ENCODE peak calls at places on chromosomes 2 and 18, in five cellular contexts. Z is foreskin fibroblast, Y is Peyer's patch, R is epithelial cell of esophagus, H is breast epithelium. I is an unnamed sample.

GRCh38 chr2:2302359-2302758 is 28.7 kb downstream of the MYT1L start:
- DNase-seq in Z (no peak), Y (no peak), R (no peak), H (no peak), I (no peak)

GRCh38 chr2:128381001-128381938 is 62.6 kb upstream of the HS6ST1 start:
- DNase-seq in Z (no peak), Y (peak; percentile 48), R (no peak), H (peak; percentile 34), I (no peak)

GRCh38 chr18:48850891-48851302 is 99.9 kb downstream of the SMAD7 start:
- DNase-seq in Z (no peak), Y (no peak), R (no peak), H (no peak), I (no peak)

GRCh38 chr2:227942021-227942420 is 70.6 kb downstream of the DAW1 start:
- DNase-seq in Z (peak; percentile 2), Y (no peak), R (peak; percentile 29), H (no peak), I (no peak)

GRCh38 chr2:68290825-68291224 is 28.9 kb downstream of the CNRIP1 start:
- DNase-seq in Z (no peak), Y (no peak), R (no peak), H (no peak), I (no peak)

GRCh38 chr2:81734981-81735380 is 1430.4 kb upstream of the LRRTM1 start:
- DNase-seq in Z (no peak), Y (no peak), R (no peak), H (no peak), I (no peak)

GRCh38 chr2:74384051-74384450 is 3.9 kb upstream of the DCTN1 start:
- DNase-seq in Z (no peak), Y (no peak), R (no peak), H (no peak), I (peak; percentile 77)

GRCh38 chr2:85591563-85591962 is 4.0 kb upstream of the RNF181 start:
- DNase-seq in Z (no peak), Y (no peak), R (no peak), H (no peak), I (no peak)

GRCh38 chr2:201250741-201251140 is 9.6 kb upstream of the CASP8 start:
- DNase-seq in Z (no peak), Y (no peak), R (no peak), H (no peak), I (no peak)

GRCh38 chr2:41410011-41410410 is 637.8 kb upstream of the PKDCC start:
- DNase-seq in Z (no peak), Y (no peak), R (no peak), H (no peak), I (no peak)

GRCh38 chr2:63893163-63893562 is 51.5 kb downstream of the UGP2 start:
- DNase-seq in Z (no peak), Y (no peak), R (no peak), H (no peak), I (no peak)

GRCh38 chr2:137969418-137969765 is 5.1 kb downstream of the HNMT start:
- DNase-seq in Z (peak; percentile 91), Y (no peak), R (peak; percentile 84), H (no peak), I (peak; percentile 85)

GRCh38 chr2:127857494-127857818 is 499 bp downstream of the POLR2D start:
- DNase-seq in Z (no peak), Y (no peak), R (peak; percentile 11), H (no peak), I (no peak)

GRCh38 chr2:180495606-180496005 is 484.8 kb upstream of the UBE2E3 start:
- DNase-seq in Z (peak; percentile 44), Y (no peak), R (peak; percentile 35), H (no peak), I (peak; percentile 36)

GRCh38 chr18:49817947-49818346 is 4.6 kb upstream of the ACAA2 start:
- DNase-seq in Z (no peak), Y (no peak), R (peak; percentile 26), H (no peak), I (no peak)

GRCh38 chr2:230319211-230319862 is 7.7 kb upstream of the SP140L start:
- DNase-seq in Z (no peak), Y (no peak), R (no peak), H (no peak), I (no peak)

GRCh38 chr2:55918856-55919255 is 4.7 kb downstream of the EFEMP1 start:
- DNase-seq in Z (no peak), Y (no peak), R (peak; percentile 67), H (no peak), I (no peak)

GRCh38 chr2:127893494-127893893 is 7.7 kb upstream of the AMMECR1L start:
- DNase-seq in Z (no peak), Y (no peak), R (no peak), H (no peak), I (no peak)

GRCh38 chr2:128320609-128321420 is 2.1 kb upstream of the HS6ST1 start:
- DNase-seq in Z (no peak), Y (no peak), R (no peak), H (peak; percentile 49), I (no peak)

GRCh38 chr2:150339951-150340350 is 147.5 kb downstream of the RND3 start:
- DNase-seq in Z (no peak), Y (no peak), R (no peak), H (no peak), I (peak; percentile 47)

GRCh38 chr18:47582055-47582454 is 330.6 kb upstream of the SKOR2 start:
- DNase-seq in Z (no peak), Y (no peak), R (no peak), H (no peak), I (no peak)

GRCh38 chr18:44548291-44549221 is 132.1 kb upstream of the SETBP1 start:
- DNase-seq in Z (peak; percentile 72), Y (no peak), R (no peak), H (no peak), I (peak; percentile 91)

GRCh38 chr2:69720404-69720803 is 21.5 kb upstream of the ANXA4 start:
- DNase-seq in Z (peak; percentile 16), Y (no peak), R (no peak), H (no peak), I (no peak)

GRCh38 chr2:6657131-6657530 is 208.6 kb downstream of the CMPK2 start:
- DNase-seq in Z (no peak), Y (no peak), R (no peak), H (no peak), I (no peak)

GRCh38 chr2:231530099-231531085 is at the start of gene NMUR1:
- DNase-seq in Z (no peak), Y (peak; percentile 74), R (peak; percentile 25), H (no peak), I (no peak)

GRCh38 chr2:108034843-108035242 is 48.5 kb downstream of the SLC5A7 start:
- DNase-seq in Z (no peak), Y (no peak), R (no peak), H (no peak), I (no peak)

GRCh38 chr2:128277961-128278681 is 40.5 kb downstream of the HS6ST1 start:
- DNase-seq in Z (no peak), Y (peak; percentile 59), R (no peak), H (peak; percentile 50), I (no peak)

GRCh38 chr2:6864251-6864758 is 1.4 kb downstream of the CMPK2 start:
- DNase-seq in Z (no peak), Y (no peak), R (no peak), H (no peak), I (no peak)

GRCh38 chr2:120678926-120679325 is 56.7 kb upstream of the GLI2 start:
- DNase-seq in Z (no peak), Y (no peak), R (no peak), H (no peak), I (no peak)

GRCh38 chr2:120677696-120678095 is 58.0 kb upstream of the GLI2 start:
- DNase-seq in Z (no peak), Y (no peak), R (no peak), H (no peak), I (peak; percentile 65)

GRCh38 chr2:120679526-120679925 is 56.1 kb upstream of the GLI2 start:
- DNase-seq in Z (no peak), Y (no peak), R (no peak), H (no peak), I (no peak)

GRCh38 chr2:120677221-120677620 is 58.4 kb upstream of the GLI2 start:
- DNase-seq in Z (no peak), Y (no peak), R (no peak), H (no peak), I (no peak)

GRCh38 chr2:120678251-120678650 is 57.4 kb upstream of the GLI2 start:
- DNase-seq in Z (peak; percentile 56), Y (no peak), R (peak; percentile 36), H (no peak), I (peak; percentile 83)
- TF ChIP-seq CTCF in Z (no peak), Y (no peak), R (peak; percentile 6), H (no peak), I (no peak)

GRCh38 chr2:112626604-112627059 is 19.1 kb upstream of the SLC20A1 start:
- DNase-seq in Z (peak; percentile 78), Y (peak; percentile 73), R (peak; percentile 73), H (no peak), I (peak; percentile 69)
- H3K4me3 ChIP-seq in Z (peak overlapping the region; percentile 23), Y (peak overlapping the region; percentile 1), R (no peak overlapping the region), H (peak overlapping the region; percentile 51), I (peak overlapping the region; percentile 48)

GRCh38 chr2:10552871-10553245 is 104.7 kb upstream of the ODC1 start:
- DNase-seq in Z (no peak), Y (no peak), R (no peak), H (no peak), I (no peak)
- TF ChIP-seq CTCF in Z (no peak), Y (no peak), R (no peak), H (no peak), I (no peak)

GRCh38 chr2:218003994-218004419 is 1.2 kb upstream of the TNS1 start:
- DNase-seq in Z (peak; percentile 94), Y (no peak), R (peak; percentile 13), H (no peak), I (peak; percentile 96)
- H3K4me3 ChIP-seq in Z (no peak overlapping the region), Y (no peak overlapping the region), R (no peak overlapping the region), H (peak overlapping the region; percentile 66), I (peak overlapping the region; percentile 9)

GRCh38 chr2:241254904-241255351 is 60.5 kb downstream of the HDLBP start:
- DNase-seq in Z (no peak), Y (no peak), R (no peak), H (no peak), I (no peak)

GRCh38 chr2:241255542-241256167 is 59.8 kb downstream of the HDLBP start:
- DNase-seq in Z (no peak), Y (no peak), R (no peak), H (no peak), I (no peak)

GRCh38 chr2:241256168-241256545 is 59.3 kb downstream of the HDLBP start:
- DNase-seq in Z (no peak), Y (no peak), R (no peak), H (no peak), I (no peak)

GRCh38 chr2:241258505-241259160 is 56.8 kb downstream of the HDLBP start:
- DNase-seq in Z (no peak), Y (no peak), R (no peak), H (no peak), I (no peak)

DNA sequence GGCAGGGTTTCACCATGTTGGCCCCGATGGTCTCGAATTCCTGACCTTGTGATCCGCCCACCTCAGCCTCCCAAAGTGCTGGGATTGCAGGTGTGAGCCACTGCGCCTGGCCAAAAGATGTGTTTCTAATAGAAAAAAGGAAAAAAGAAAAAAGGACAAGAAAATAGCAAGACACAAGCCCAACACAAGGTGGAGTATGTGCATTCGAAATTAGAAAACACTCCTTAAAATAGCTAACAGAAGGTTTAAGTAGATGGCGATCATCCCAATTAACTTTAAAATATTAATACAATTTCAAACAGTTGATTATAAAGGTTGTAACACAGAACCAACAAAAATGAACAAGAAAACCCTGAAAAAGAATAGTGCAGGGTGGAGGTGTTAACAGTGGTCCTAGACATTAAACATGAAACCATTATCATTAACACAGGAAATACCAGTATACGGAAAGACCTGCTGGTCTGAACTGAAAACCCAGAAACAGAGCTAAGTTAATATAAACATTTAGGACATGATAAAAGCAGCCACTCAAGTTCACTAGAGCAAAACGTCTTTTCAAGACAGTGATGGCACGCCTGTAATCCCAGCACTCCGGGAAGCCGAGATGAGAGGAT is 57.9 kb downstream of the HDLBP start:
- DNase-seq in Z (no peak), Y (no peak), R (no peak), H (no peak), I (no peak)
- TF ChIP-seq CTCF in Z (no peak), Y (no peak), R (no peak), H (no peak), I (peak; percentile 20)